ENCODE peak calls at places on chromosome 2, in five cellular contexts. O is WERI-Rb-1, E is choroid plexus epithelial cell, Z is A549, S is kidney epithelial cell. Q is an unnamed sample.

GRCh38 chr2:76083248-76083647 is 372.5 kb upstream of the GCFC2 start:
- DNase-seq in Z (no peak), S (no peak), O (no peak), E (no peak), Q (no peak)

GRCh38 chr2:46041434-46041833 is 255.8 kb upstream of the EPAS1 start:
- DNase-seq in O (no peak), E (no peak), Z (no peak), S (no peak), Q (no peak)

GRCh38 chr2:96167407-96168013 is 22.3 kb upstream of the DUSP2 start:
- DNase-seq in O (no peak), Z (no peak), S (no peak), E (no peak), Q (no peak)

GRCh38 chr2:176115883-176116813 is at the start of gene HOXD10:
- DNase-seq in S (peak), E (no peak), O (peak), Z (peak), Q (no peak)

GRCh38 chr2:117855886-117856285 is 41.4 kb downstream of the DDX18 start:
- DNase-seq in O (no peak), Z (no peak), E (no peak), S (no peak), Q (no peak)

GRCh38 chr2:161844845-161845244 is 220.6 kb downstream of the SLC4A10 start:
- DNase-seq in O (no peak), Z (no peak), E (no peak), S (no peak), Q (no peak)

GRCh38 chr2:65834657-65835056 is 402.3 kb upstream of the SPRED2 start:
- DNase-seq in S (no peak), O (no peak), Z (no peak), E (no peak), Q (no peak)

GRCh38 chr2:183255406-183255805 is 131.2 kb downstream of the NUP35 start:
- DNase-seq in O (no peak), S (no peak), Z (no peak), E (no peak), Q (no peak)

GRCh38 chr2:233816334-233816733 is 38.0 kb downstream of the HJURP start:
- DNase-seq in Z (no peak), O (no peak), S (no peak), E (no peak), Q (no peak)

GRCh38 chr2:236628981-236629605 is 59.5 kb downstream of the ACKR3 start:
- DNase-seq in Z (no peak), S (no peak), E (no peak), O (no peak), Q (no peak)

GRCh38 chr2:112941753-112942653 is 31.0 kb downstream of the IL37 start:
- DNase-seq in O (peak), E (peak), Z (peak), S (peak), Q (no peak)

GRCh38 chr2:129078548-129078947 is 759.9 kb upstream of the HS6ST1 start:
- DNase-seq in O (no peak), Z (no peak), E (no peak), S (no peak), Q (no peak)

GRCh38 chr2:38571186-38571585 is 31.5 kb downstream of the HNRNPLL start:
- DNase-seq in E (no peak), O (no peak), S (no peak), Z (no peak), Q (no peak)

GRCh38 chr2:234291765-234292204 is 205.1 kb downstream of the ARL4C start:
- DNase-seq in O (no peak), E (peak), S (peak), Z (no peak), Q (peak)

GRCh38 chr2:15729709-15730544 is 138.3 kb downstream of the DDX1 start:
- DNase-seq in E (peak), Z (no peak), S (no peak), O (no peak), Q (no peak)

GRCh38 chr2:218081695-218082094 is 12.6 kb downstream of the RUFY4 start:
- DNase-seq in S (no peak), Z (no peak), O (no peak), E (peak), Q (no peak)

GRCh38 chr2:160650196-160651108 is 156.8 kb upstream of the RBMS1 start:
- DNase-seq in O (no peak), Z (no peak), S (no peak), E (no peak), Q (no peak)

GRCh38 chr2:226446406-226447001 is 353.1 kb downstream of the IRS1 start:
- DNase-seq in Z (no peak), O (no peak), E (peak), S (no peak), Q (no peak)

GRCh38 chr2:177427316-177427715 is 34.7 kb downstream of the AGPS start:
- DNase-seq in O (no peak), Z (no peak), S (no peak), E (no peak), Q (no peak)
- TF ChIP-seq CTCF in O (no peak), Z (no peak), S (no peak), E (no peak), Q (no peak)

DNA sequence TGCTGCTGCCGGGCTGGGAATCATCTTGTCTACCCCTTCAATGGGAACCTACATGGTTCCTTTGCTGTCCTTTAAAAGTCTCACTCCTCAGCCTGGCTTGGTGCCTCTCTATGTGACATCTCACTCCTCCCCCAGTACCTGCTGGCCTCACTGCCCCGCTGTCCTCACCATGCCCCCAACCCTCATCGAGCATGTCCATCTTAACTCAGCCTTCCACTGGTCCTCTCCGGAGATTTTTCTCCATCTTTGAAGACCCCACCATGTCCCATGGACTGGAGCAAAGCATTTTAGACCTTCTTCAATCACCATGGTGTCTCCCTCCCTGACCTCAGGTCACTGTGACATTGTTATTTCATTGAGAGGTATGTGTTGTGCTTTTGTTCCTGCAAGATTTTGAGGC is 58.1 kb upstream of the SIX3 start:
- DNase-seq in E (no peak), O (no peak), Z (no peak), S (no peak), Q (no peak)
- H3K4me3 ChIP-seq in E (no peak), O (no peak), Z (no peak), S (no peak), Q (no peak)

DNA sequence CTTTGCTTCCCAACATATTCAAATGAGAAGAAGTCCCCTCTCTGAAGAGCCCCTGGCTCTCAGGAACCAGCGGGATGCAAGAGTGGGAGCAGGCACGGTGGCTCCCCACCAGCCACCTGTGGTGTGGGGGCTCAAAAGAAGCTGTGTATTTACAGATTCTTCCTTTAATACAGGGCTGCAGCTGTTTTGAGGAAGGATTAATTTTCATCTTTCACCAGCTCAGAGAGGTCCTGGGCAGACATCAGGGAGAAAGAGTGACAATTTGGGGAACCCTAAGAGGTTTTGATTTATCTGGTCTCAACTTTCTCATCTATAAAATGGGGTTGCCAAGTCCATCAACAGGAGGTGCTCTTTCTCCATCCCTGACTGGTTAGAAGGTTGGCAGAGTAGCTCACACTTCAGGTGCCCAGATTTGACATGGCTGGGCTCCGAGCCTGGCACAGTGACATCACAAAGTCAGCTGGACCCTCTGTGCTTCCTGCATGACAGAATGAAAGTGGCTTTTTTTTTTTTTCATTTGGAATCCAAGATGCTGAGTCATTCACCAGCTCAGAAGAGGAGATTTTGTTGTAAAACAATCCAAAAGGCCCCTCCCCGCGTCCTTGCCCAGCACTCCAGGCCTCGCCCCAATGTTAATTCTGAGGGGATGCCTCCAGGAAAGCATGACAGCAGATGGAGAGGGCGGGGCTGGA is 15.5 kb upstream of the SIX2 start:
- DNase-seq in Z (peak), E (peak), S (peak), O (no peak), Q (peak)
- TF ChIP-seq CTCF in Z (peak), E (no peak), S (no peak), O (no peak), Q (peak)

DNA sequence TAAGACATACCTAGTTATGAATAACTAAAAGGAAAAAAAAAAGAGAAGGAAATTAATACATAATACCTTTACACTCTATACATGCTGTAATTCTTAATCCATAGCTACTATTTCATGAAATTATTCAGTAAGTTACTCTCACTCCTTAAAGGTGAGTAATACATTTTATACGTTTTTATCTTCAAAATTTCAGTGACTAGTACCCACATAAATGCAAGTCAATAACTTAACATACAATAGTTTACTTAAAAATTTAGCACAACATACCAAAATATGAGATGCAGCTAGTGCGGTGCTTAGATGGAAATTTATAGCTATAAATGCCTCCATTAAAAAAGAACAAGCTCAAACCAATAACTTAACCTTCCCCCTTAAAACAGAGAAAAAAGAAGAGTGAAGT is 36.0 kb upstream of the DTNB start:
- DNase-seq in O (no peak), S (no peak), Z (no peak), E (no peak), Q (no peak)
- H3K4me3 ChIP-seq in O (no peak), S (no peak), Z (peak), E (no peak), Q (no peak)

GRCh38 chr2:60503923-60504514 is 49.4 kb downstream of the BCL11A start:
- DNase-seq in O (peak), S (no peak), E (no peak), Z (no peak), Q (no peak)
- TF ChIP-seq CTCF in O (peak), S (no peak), E (peak), Z (no peak), Q (peak)

GRCh38 chr2:120442923-120443571 is 97.1 kb downstream of the INHBB start:
- DNase-seq in Z (no peak), S (no peak), E (no peak), O (no peak), Q (no peak)

GRCh38 chr2:120442541-120442922 is 96.6 kb downstream of the INHBB start:
- DNase-seq in O (no peak), Z (no peak), S (no peak), E (no peak), Q (no peak)

GRCh38 chr2:120441351-120441700 is 95.4 kb downstream of the INHBB start:
- DNase-seq in E (no peak), O (no peak), Z (no peak), S (no peak), Q (no peak)

GRCh38 chr2:120440521-120441350 is 94.8 kb downstream of the INHBB start:
- DNase-seq in E (no peak), O (no peak), Z (no peak), S (no peak), Q (no peak)

DNA sequence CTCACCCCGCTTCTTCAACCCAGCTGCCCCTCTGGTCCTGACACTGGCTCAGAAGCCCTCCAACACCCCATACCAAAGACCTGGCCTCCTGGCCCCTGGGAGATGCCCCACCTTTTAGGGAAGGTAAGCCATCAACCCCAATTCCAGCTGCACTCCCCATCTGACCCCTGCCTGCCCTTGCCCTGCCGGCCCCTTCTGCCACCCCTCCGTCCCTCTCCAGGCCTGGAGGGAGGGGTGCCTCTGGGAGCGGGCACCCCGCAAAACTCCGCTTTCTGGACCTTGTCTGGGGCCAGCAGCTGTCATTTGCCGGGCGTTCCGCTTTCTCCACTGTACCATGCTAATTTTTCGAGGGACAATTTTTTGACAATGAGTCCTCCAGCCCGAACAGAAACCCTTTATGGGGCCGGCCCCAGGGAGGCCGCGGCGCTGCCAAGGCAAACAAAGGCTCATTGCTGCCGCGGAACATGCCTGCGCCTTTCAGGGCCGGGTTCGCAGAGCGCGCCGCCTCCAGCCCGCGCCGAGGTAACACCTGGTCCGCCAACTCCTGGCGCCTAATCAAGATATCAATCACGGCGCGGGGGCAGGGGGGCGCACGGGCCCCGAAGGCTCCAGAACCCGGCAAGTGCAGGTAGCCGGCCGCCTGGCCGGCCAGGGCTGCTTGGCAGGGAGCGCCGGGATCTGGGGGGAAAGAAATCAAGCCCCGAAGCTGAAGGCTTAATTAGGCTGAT is 96.0 kb downstream of the INHBB start:
- DNase-seq in O (no peak), Z (no peak), E (peak), S (no peak), Q (no peak)
- H3K4me3 ChIP-seq in O (no peak), Z (peak), E (peak), S (peak), Q (peak)

DNA sequence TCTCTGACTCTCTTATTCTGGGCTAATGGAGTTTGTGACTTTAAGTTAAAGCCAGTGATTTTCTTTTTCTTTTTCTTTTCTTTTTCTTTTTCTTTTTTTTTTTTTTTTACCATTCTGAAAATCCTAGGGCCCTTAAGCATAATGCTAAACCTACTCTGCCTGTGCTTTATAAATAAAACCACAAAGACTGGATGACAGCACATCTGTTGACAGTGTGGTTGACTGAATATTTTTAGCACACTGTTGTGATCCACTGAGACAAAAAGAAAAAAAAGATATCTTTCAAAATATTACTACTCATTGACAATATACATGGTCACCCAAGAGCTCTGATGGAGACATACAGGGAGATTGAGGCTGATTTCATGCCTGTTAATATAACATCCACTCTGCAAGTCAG is 121.6 kb downstream of the SNTG2 start:
- DNase-seq in O (no peak), Z (no peak), S (no peak), E (no peak), Q (no peak)
- TF ChIP-seq CTCF in O (no peak), Z (no peak), S (no peak), E (no peak), Q (no peak)

GRCh38 chr2:1727101-1727771 is 17.1 kb downstream of the PXDN start:
- DNase-seq in S (no peak), E (peak), O (peak), Z (no peak), Q (no peak)

GRCh38 chr2:1728821-1729220 is 15.5 kb downstream of the PXDN start:
- DNase-seq in S (no peak), E (peak), O (peak), Z (no peak), Q (no peak)

GRCh38 chr2:1730047-1730937 is 14.0 kb downstream of the PXDN start:
- DNase-seq in Z (no peak), O (peak), E (peak), S (no peak), Q (no peak)

GRCh38 chr2:1727796-1728474 is 16.4 kb downstream of the PXDN start:
- DNase-seq in O (peak), E (no peak), Z (no peak), S (no peak), Q (no peak)

GRCh38 chr2:1729264-1729663 is 15.1 kb downstream of the PXDN start:
- DNase-seq in Z (no peak), S (no peak), O (no peak), E (no peak), Q (no peak)
- H3K4me3 ChIP-seq in Z (no peak), S (no peak), O (no peak), E (no peak), Q (no peak)

Q was measured in epithelial cell of proximal tubule.